ENCODE peak calls at places on chromosomes 7 and 10, in ten cellular contexts. G, Q, T, A, U, H, I, O, D and Z are unnamed samples.

GRCh38 chr10:113538131-113538530 is 14.7 kb upstream of the HABP2 start:
- DNase-seq in O (no peak), G (no peak), I (no peak), Q (no peak), A (no peak), H (no peak), T (no peak), D (no peak), U (no peak), Z (no peak)

GRCh38 chr10:79025113-79025832 is 43.5 kb upstream of the ZMIZ1 start:
- DNase-seq in I (no peak), T (no peak), O (no peak), U (no peak), G (peak; percentile 71), D (peak; percentile 12), Q (no peak), A (peak; percentile 14), H (no peak), Z (no peak)

GRCh38 chr7:81630600-81630999 is 139.2 kb downstream of the HGF start:
- DNase-seq in O (no peak), D (no peak), A (no peak), G (no peak), I (no peak), T (no peak), U (no peak), H (no peak), Q (no peak), Z (no peak)

GRCh38 chr7:55325371-55325792 is 39.8 kb upstream of the LANCL2 start:
- DNase-seq in O (peak; percentile 96), I (peak; percentile 82), A (no peak), H (no peak), Q (no peak), G (no peak), D (peak; percentile 85), T (no peak), U (no peak), Z (peak; percentile 97)

GRCh38 chr10:77360835-77361234 is 276.8 kb downstream of the KCNMA1 start:
- DNase-seq in O (no peak), T (no peak), A (no peak), D (no peak), G (no peak), Q (no peak), H (no peak), U (no peak), I (no peak), Z (no peak)

GRCh38 chr10:96695975-96696634 is 24.2 kb downstream of the PIK3AP1 start:
- DNase-seq in D (no peak), T (no peak), H (no peak), A (no peak), U (no peak), Q (no peak), I (no peak), O (no peak), G (no peak), Z (no peak)

GRCh38 chr7:46256870-46257528 is 335.9 kb upstream of the IGFBP3 start:
- DNase-seq in A (no peak), T (no peak), G (no peak), I (no peak), H (no peak), Q (no peak), U (no peak), D (peak; percentile 11), O (peak; percentile 59), Z (no peak)

GRCh38 chr7:90736968-90737939 is 141.1 kb downstream of the CDK14 start:
- DNase-seq in O (no peak), G (no peak), D (no peak), H (no peak), U (peak; percentile 80), I (peak; percentile 38), Q (no peak), A (no peak), T (no peak), Z (no peak)

GRCh38 chr7:96548664-96549063 is 161.0 kb downstream of the SEM1 start:
- DNase-seq in H (no peak), T (no peak), O (no peak), Q (no peak), A (no peak), U (no peak), G (no peak), I (no peak), D (no peak), Z (no peak)

GRCh38 chr10:132326925-132327324 is 5.1 kb upstream of the LRRC27 start:
- DNase-seq in Q (no peak), T (no peak), A (no peak), O (no peak), U (no peak), D (no peak), I (no peak), G (no peak), H (no peak), Z (no peak)

GRCh38 chr7:123714296-123715080 is 34.3 kb downstream of the WASL start:
- DNase-seq in H (no peak), T (no peak), D (no peak), Q (no peak), A (no peak), O (peak; percentile 49), U (no peak), I (no peak), G (no peak), Z (no peak)

GRCh38 chr7:28180364-28181147 is at the start of gene JAZF1:
- DNase-seq in Q (peak; percentile 51), G (peak; percentile 88), U (peak; percentile 69), A (peak; percentile 19), O (peak; percentile 41), D (no peak), I (no peak), H (peak; percentile 80), T (no peak), Z (peak; percentile 37)

GRCh38 chr10:96987842-96988175 is 155.7 kb downstream of the LCOR start:
- DNase-seq in U (no peak), H (no peak), O (no peak), G (no peak), D (no peak), T (no peak), Q (no peak), A (no peak), I (no peak), Z (no peak)

GRCh38 chr10:8369666-8370065 is 315.2 kb downstream of the GATA3 start:
- DNase-seq in D (no peak), I (peak; percentile 86), H (no peak), O (no peak), A (no peak), U (no peak), G (no peak), T (no peak), Q (no peak), Z (peak; percentile 70)

GRCh38 chr10:11434323-11434722 is 177.1 kb downstream of the USP6NL start:
- DNase-seq in H (peak; percentile 44), I (no peak), O (no peak), T (no peak), A (no peak), G (no peak), D (no peak), Q (no peak), U (no peak), Z (no peak)

GRCh38 chr10:100847440-100847839 is 65.3 kb upstream of the SLF2 start:
- DNase-seq in Q (no peak), H (no peak), D (no peak), A (no peak), O (peak; percentile 14), G (no peak), I (peak; percentile 66), T (no peak), U (no peak), Z (peak; percentile 6)